ENCODE peak calls at places on chromosomes 3 and 15, in four cellular contexts. One of them, this sample, is unnamed.

GRCh38 chr15:88664151-88664778 is 25.4 kb downstream of the ISG20 start:
- DNase-seq in amygdala: no peak
- DNase-seq in AG08396: no peak
- DNase-seq in Right ventricle myocardium superior: no peak
- DNase-seq in this sample: no peak

GRCh38 chr15:29860872-29861271 is 38.6 kb upstream of the TJP1 start:
- DNase-seq in amygdala: no peak
- DNase-seq in AG08396: no peak
- DNase-seq in Right ventricle myocardium superior: no peak
- DNase-seq in this sample: no peak

GRCh38 chr3:196454935-196455334 is 22.7 kb upstream of the UBXN7 start:
- DNase-seq in amygdala: no peak
- DNase-seq in AG08396: no peak
- DNase-seq in Right ventricle myocardium superior: no peak
- DNase-seq in this sample: no peak

GRCh38 chr3:112651076-112651475 is 10.1 kb upstream of the CCDC80 start:
- DNase-seq in amygdala: no peak
- DNase-seq in AG08396: no peak
- DNase-seq in Right ventricle myocardium superior: no peak
- DNase-seq in this sample: no peak

GRCh38 chr3:56375654-56376053 is 92.6 kb downstream of the ERC2 start:
- DNase-seq in amygdala: no peak
- DNase-seq in AG08396: no peak
- DNase-seq in Right ventricle myocardium superior: no peak
- DNase-seq in this sample: no peak

GRCh38 chr3:53712817-53713388 is 133.3 kb downstream of the CHDH start:
- DNase-seq in amygdala: no peak
- DNase-seq in AG08396: no peak
- DNase-seq in Right ventricle myocardium superior: no peak
- DNase-seq in this sample: no peak

GRCh38 chr3:126961791-126962461 is 21.0 kb upstream of the PLXNA1 start:
- DNase-seq in amygdala: no peak
- DNase-seq in AG08396: no peak
- DNase-seq in Right ventricle myocardium superior: peak
- DNase-seq in this sample: no peak

GRCh38 chr15:66875588-66876422 is 173.8 kb downstream of the SMAD6 start:
- DNase-seq in amygdala: no peak
- DNase-seq in AG08396: no peak
- DNase-seq in Right ventricle myocardium superior: no peak
- DNase-seq in this sample: no peak

GRCh38 chr15:94265009-94265408 is 33.6 kb downstream of the MCTP2 start:
- DNase-seq in amygdala: no peak
- DNase-seq in AG08396: no peak
- DNase-seq in Right ventricle myocardium superior: no peak
- DNase-seq in this sample: no peak

GRCh38 chr15:77542491-77543001 is 90.2 kb downstream of the LINGO1 start:
- DNase-seq in amygdala: no peak
- DNase-seq in AG08396: no peak
- DNase-seq in Right ventricle myocardium superior: no peak
- DNase-seq in this sample: no peak

GRCh38 chr15:74866090-74866489 is 7.1 kb downstream of the SCAMP2 start:
- DNase-seq in amygdala: no peak
- DNase-seq in AG08396: peak
- DNase-seq in Right ventricle myocardium superior: peak
- DNase-seq in this sample: no peak

GRCh38 chr3:178302966-178303930 is 233.0 kb upstream of the KCNMB2 start:
- DNase-seq in amygdala: no peak
- DNase-seq in AG08396: no peak
- DNase-seq in Right ventricle myocardium superior: no peak
- DNase-seq in this sample: no peak

GRCh38 chr15:69337133-69337532 is 38.4 kb downstream of the PAQR5 start:
- DNase-seq in amygdala: no peak
- DNase-seq in AG08396: no peak
- DNase-seq in Right ventricle myocardium superior: no peak
- DNase-seq in this sample: no peak

GRCh38 chr15:23532019-23532418 is 33.5 kb upstream of the MKRN3 start:
- DNase-seq in amygdala: no peak
- DNase-seq in AG08396: no peak
- DNase-seq in Right ventricle myocardium superior: no peak
- DNase-seq in this sample: peak

GRCh38 chr3:137866933-137867332 is 102.8 kb downstream of the SOX14 start:
- DNase-seq in amygdala: no peak
- DNase-seq in AG08396: no peak
- DNase-seq in Right ventricle myocardium superior: no peak
- DNase-seq in this sample: no peak

GRCh38 chr15:51750942-51751686 is at the start of gene TMOD2:
- DNase-seq in amygdala: no peak
- DNase-seq in AG08396: peak
- DNase-seq in Right ventricle myocardium superior: peak
- DNase-seq in this sample: peak

GRCh38 chr3:126134219-126134975 is 46.0 kb downstream of the ALDH1L1 start:
- DNase-seq in amygdala: no peak
- DNase-seq in AG08396: peak
- DNase-seq in Right ventricle myocardium superior: peak
- DNase-seq in this sample: peak

GRCh38 chr3:117955196-117955595 is 1079.5 kb downstream of the IGSF11 start:
- DNase-seq in amygdala: no peak
- DNase-seq in AG08396: no peak
- DNase-seq in Right ventricle myocardium superior: no peak
- DNase-seq in this sample: no peak

GRCh38 chr15:99132122-99132521 is 27.2 kb downstream of the SYNM start:
- DNase-seq in amygdala: no peak
- DNase-seq in AG08396: no peak
- DNase-seq in Right ventricle myocardium superior: no peak
- DNase-seq in this sample: no peak

GRCh38 chr15:81108427-81108826 is 25.6 kb upstream of the CFAP161 start:
- DNase-seq in amygdala: no peak
- DNase-seq in AG08396: no peak
- DNase-seq in Right ventricle myocardium superior: no peak
- DNase-seq in this sample: no peak

GRCh38 chr15:66399276-66399675 is 12.6 kb downstream of the MAP2K1 start:
- DNase-seq in amygdala: no peak
- DNase-seq in AG08396: no peak
- DNase-seq in Right ventricle myocardium superior: no peak
- DNase-seq in this sample: no peak

GRCh38 chr3:58965870-58966269 is 84.0 kb downstream of the CFAP20DC start:
- DNase-seq in amygdala: no peak
- DNase-seq in AG08396: peak
- DNase-seq in Right ventricle myocardium superior: peak
- DNase-seq in this sample: no peak

GRCh38 chr3:194986208-194987043 is 284.5 kb downstream of the XXYLT1 start:
- DNase-seq in amygdala: no peak
- DNase-seq in AG08396: no peak
- DNase-seq in Right ventricle myocardium superior: no peak
- DNase-seq in this sample: no peak

GRCh38 chr3:100536093-100536492 is 43.7 kb downstream of the TMEM45A start:
- DNase-seq in amygdala: no peak
- DNase-seq in AG08396: no peak
- DNase-seq in Right ventricle myocardium superior: no peak
- DNase-seq in this sample: no peak

GRCh38 chr3:12149029-12149428 is 9.7 kb downstream of the TIMP4 start:
- DNase-seq in amygdala: no peak
- DNase-seq in AG08396: no peak
- DNase-seq in Right ventricle myocardium superior: peak
- DNase-seq in this sample: no peak

GRCh38 chr3:114553949-114554593 is 260.2 kb downstream of the TIGIT start:
- DNase-seq in amygdala: no peak
- DNase-seq in AG08396: no peak
- DNase-seq in Right ventricle myocardium superior: no peak
- DNase-seq in this sample: no peak